ENCODE peak calls at places on chromosome 16, in five cellular contexts. V is GM12878, B is IMR-90, R is SK-N-SH, C is HepG2. N is an unnamed sample.

GRCh38 chr16:26334218-26335111 is 642.7 kb downstream of the HS3ST4 start:
- DNase-seq in V (no peak), B (no peak), R (no peak), C (peak), N (no peak)

GRCh38 chr16:30953511-30954124 is 3.9 kb upstream of the SETD1A start:
- DNase-seq in V (no peak), B (peak), R (peak), C (peak), N (peak)

GRCh38 chr16:26058326-26058725 is 366.6 kb downstream of the HS3ST4 start:
- DNase-seq in V (no peak), B (no peak), R (no peak), C (no peak), N (no peak)

GRCh38 chr16:5502467-5502869 is 404.9 kb upstream of the EEF2KMT start:
- DNase-seq in V (no peak), B (no peak), R (peak), C (peak), N (peak)

GRCh38 chr16:46839986-46840443 is 9.0 kb upstream of the C16orf87 start:
- DNase-seq in V (no peak), B (no peak), R (no peak), C (peak), N (no peak)

GRCh38 chr16:19130852-19131808 is 17.4 kb downstream of the ITPRIPL2 start:
- DNase-seq in V (no peak), B (peak), R (no peak), C (no peak), N (no peak)

GRCh38 chr16:10599626-10600025 is 19.2 kb upstream of the EMP2 start:
- DNase-seq in V (no peak), B (no peak), R (no peak), C (no peak), N (no peak)

GRCh38 chr16:58377932-58378331 is 14.3 kb upstream of the GINS3 start:
- DNase-seq in V (no peak), B (no peak), R (no peak), C (no peak), N (no peak)

GRCh38 chr16:66502020-66502913 is 47.7 kb downstream of the TK2 start:
- DNase-seq in V (no peak), B (peak), R (no peak), C (peak), N (no peak)

GRCh38 chr16:62954144-62955032 is 918.1 kb upstream of the CDH8 start:
- DNase-seq in V (no peak), B (no peak), R (no peak), C (no peak), N (no peak)

GRCh38 chr16:35598696-35599332 is 2139.4 kb downstream of the TP53TG3F start:
- DNase-seq in V (no peak), B (no peak), R (no peak), C (no peak), N (no peak)

GRCh38 chr16:12412890-12413289 is 390.8 kb downstream of the CPPED1 start:
- DNase-seq in V (no peak), B (no peak), R (no peak), C (no peak), N (no peak)

GRCh38 chr16:50323335-50324011 is 45.3 kb downstream of the BRD7 start:
- DNase-seq in V (no peak), B (peak), R (peak), C (peak), N (no peak)

GRCh38 chr16:83878838-83879237 is 20.1 kb upstream of the MLYCD start:
- DNase-seq in V (no peak), B (peak), R (peak), C (peak), N (peak)

GRCh38 chr16:67150833-67151396 is at the start of gene B3GNT9:
- DNase-seq in V (no peak), B (peak), R (peak), C (peak), N (peak)

GRCh38 chr16:62079236-62079635 is 43.0 kb upstream of the CDH8 start:
- DNase-seq in V (no peak), B (no peak), R (no peak), C (no peak), N (no peak)

GRCh38 chr16:87457724-87458423 is 35.0 kb downstream of the ZCCHC14 start:
- DNase-seq in V (peak), B (peak), R (peak), C (no peak), N (no peak)

GRCh38 chr16:85699628-85700027 is 10.9 kb upstream of the GINS2 start:
- DNase-seq in V (no peak), B (peak), R (peak), C (no peak), N (peak)

GRCh38 chr16:1791256-1791942 is 2.1 kb downstream of the IGFALS start:
- DNase-seq in V (no peak), B (no peak), R (no peak), C (no peak), N (no peak)

GRCh38 chr16:67910162-67910561 is 17.1 kb downstream of the PSKH1 start:
- DNase-seq in V (no peak), B (peak), R (peak), C (no peak), N (no peak)

GRCh38 chr16:87661561-87661960 is 59.3 kb downstream of the JPH3 start:
- DNase-seq in V (no peak), B (peak), R (no peak), C (peak), N (peak)

GRCh38 chr16:74738816-74739215 is 35.8 kb downstream of the FA2H start:
- DNase-seq in V (no peak), B (no peak), R (no peak), C (no peak), N (no peak)

GRCh38 chr16:80656731-80657150 is 115.9 kb downstream of the DYNLRB2 start:
- DNase-seq in V (peak), B (no peak), R (no peak), C (no peak), N (no peak)

GRCh38 chr16:89999831-90000574 is 19.3 kb downstream of the DBNDD1 start:
- DNase-seq in V (no peak), B (no peak), R (no peak), C (no peak), N (peak)

GRCh38 chr16:84595052-84595481 is 22.8 kb downstream of the COTL1 start:
- DNase-seq in V (no peak), B (no peak), R (no peak), C (no peak), N (no peak)

GRCh38 chr16:10947211-10947787 is 2.9 kb downstream of the CLEC16A start:
- DNase-seq in V (no peak), B (no peak), R (no peak), C (no peak), N (no peak)

GRCh38 chr16:14386115-14386514 is 243.9 kb downstream of the PARN start:
- DNase-seq in V (no peak), B (no peak), R (no peak), C (no peak), N (no peak)

GRCh38 chr16:89727406-89728120 is 6.2 kb downstream of the ZNF276 start:
- DNase-seq in V (no peak), B (no peak), R (no peak), C (no peak), N (no peak)

GRCh38 chr16:5442054-5442453 is 344.5 kb upstream of the EEF2KMT start:
- DNase-seq in V (no peak), B (no peak), R (no peak), C (no peak), N (no peak)

GRCh38 chr16:64478258-64478906 is 643.5 kb downstream of the CDH11 start:
- DNase-seq in V (no peak), B (peak), R (no peak), C (peak), N (no peak)

GRCh38 chr16:14434860-14435259 is 195.2 kb downstream of the PARN start:
- DNase-seq in V (no peak), B (no peak), R (no peak), C (no peak), N (no peak)

GRCh38 chr16:11379420-11379819 is 34.2 kb downstream of the RMI2 start:
- DNase-seq in V (peak), B (peak), R (no peak), C (no peak), N (no peak)

GRCh38 chr16:23691483-23692189 is 12.9 kb downstream of the PLK1 start:
- DNase-seq in V (no peak), B (no peak), R (no peak), C (no peak), N (no peak)

GRCh38 chr16:29182501-29182900 is 197.6 kb downstream of the LAT start:
- DNase-seq in V (no peak), B (no peak), R (no peak), C (no peak), N (no peak)

GRCh38 chr16:8956265-8957060 is 7.2 kb downstream of the USP7 start:
- DNase-seq in V (no peak), B (no peak), R (peak), C (no peak), N (no peak)

GRCh38 chr16:88634141-88634993 is 4.0 kb upstream of the IL17C start:
- DNase-seq in V (peak), B (peak), R (no peak), C (no peak), N (peak)

GRCh38 chr16:15749371-15749770 is 99.3 kb downstream of the NDE1 start:
- DNase-seq in V (no peak), B (peak), R (no peak), C (no peak), N (no peak)

GRCh38 chr16:12971216-12971615 is 69.8 kb downstream of the SHISA9 start:
- DNase-seq in V (no peak), B (no peak), R (peak), C (no peak), N (peak)

DNA sequence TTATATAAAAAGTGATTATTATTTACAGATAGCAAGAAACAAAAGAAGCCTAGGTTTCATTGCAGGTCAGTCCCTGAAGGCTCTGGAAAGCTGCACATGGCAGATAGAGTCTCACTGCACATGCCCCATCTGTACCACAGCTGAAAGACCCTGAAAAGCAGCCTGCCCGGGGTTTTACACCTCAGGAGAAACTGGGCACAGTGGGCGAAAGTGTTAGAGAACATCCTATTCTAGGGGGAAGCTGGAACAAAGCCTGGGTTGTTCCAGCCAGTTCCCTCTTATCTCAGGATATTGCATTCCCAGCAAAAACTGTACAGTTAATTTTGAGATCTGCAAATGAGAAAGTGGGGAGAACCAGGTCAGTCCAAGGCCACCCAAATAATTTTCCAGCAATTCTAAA is 419.7 kb downstream of the CNTNAP4 start:
- DNase-seq in V (no peak), B (no peak), R (no peak), C (no peak), N (no peak)
- TF ChIP-seq MXI1 in V (no peak), B (no peak), R (no peak), C (no peak), N (no peak)

GRCh38 chr16:3180445-3180878 is 7.5 kb upstream of the OR1F1 start:
- DNase-seq in V (no peak), B (no peak), R (no peak), C (no peak), N (peak)

GRCh38 chr16:3179651-3180050 is 8.4 kb upstream of the OR1F1 start:
- DNase-seq in V (no peak), B (no peak), R (no peak), C (no peak), N (no peak)

GRCh38 chr16:3183445-3184139 is 4.4 kb upstream of the OR1F1 start:
- DNase-seq in V (no peak), B (no peak), R (no peak), C (no peak), N (no peak)

GRCh38 chr16:3186946-3187690 is 886 bp upstream of the OR1F1 start:
- DNase-seq in V (no peak), B (no peak), R (no peak), C (no peak), N (no peak)

GRCh38 chr16:3182608-3183444 is 5.2 kb upstream of the OR1F1 start:
- DNase-seq in V (no peak), B (peak), R (peak), C (peak), N (peak)
- TF ChIP-seq MXI1 in V (no peak), B (peak), R (peak), C (peak), N (no peak)

GRCh38 chr16:27408012-27408601 is 6.1 kb downstream of the IL21R start:
- DNase-seq in V (peak), B (peak), R (no peak), C (peak), N (no peak)
- TF ChIP-seq MXI1 in V (no peak), B (no peak), R (no peak), C (no peak), N (no peak)

DNA sequence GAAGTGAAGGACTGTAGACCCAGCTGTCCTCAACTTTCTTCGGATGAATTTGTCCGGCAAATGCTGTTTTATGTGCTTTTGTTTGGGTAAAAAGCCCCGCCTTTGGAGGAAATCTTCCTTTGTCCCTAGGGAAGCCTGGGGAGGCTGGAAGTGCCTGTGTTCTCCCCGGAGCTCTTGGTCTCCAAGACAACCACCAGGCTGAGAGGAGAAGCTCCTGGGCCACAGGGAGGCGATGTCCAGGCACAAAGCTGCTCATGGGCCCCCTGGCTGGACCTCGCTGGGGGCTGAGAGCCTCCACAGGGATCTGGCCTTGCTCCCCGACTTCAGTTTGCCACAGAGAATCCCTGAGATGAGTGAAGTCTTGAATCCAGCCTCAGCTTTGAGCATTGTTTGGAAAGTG is 293.1 kb upstream of the N4BP1 start:
- DNase-seq in V (no peak), B (no peak), R (peak), C (no peak), N (no peak)
- TF ChIP-seq MXI1 in V (no peak), B (no peak), R (no peak), C (no peak), N (no peak)

GRCh38 chr16:53743149-53743566 is 39.2 kb downstream of the FTO start:
- DNase-seq in V (no peak), B (peak), R (no peak), C (peak), N (peak)
- TF ChIP-seq MXI1 in V (no peak), B (no peak), R (no peak), C (no peak), N (no peak)

GRCh38 chr16:52924162-52924561 is 128.5 kb downstream of the CHD9NB start:
- DNase-seq in V (no peak), B (no peak), R (no peak), C (no peak), N (no peak)

GRCh38 chr16:52929478-52929877 is 123.2 kb downstream of the CHD9NB start:
- DNase-seq in V (no peak), B (no peak), R (peak), C (no peak), N (no peak)

GRCh38 chr16:52925143-52925542 is 127.6 kb downstream of the CHD9NB start:
- DNase-seq in V (no peak), B (no peak), R (no peak), C (no peak), N (no peak)

DNA sequence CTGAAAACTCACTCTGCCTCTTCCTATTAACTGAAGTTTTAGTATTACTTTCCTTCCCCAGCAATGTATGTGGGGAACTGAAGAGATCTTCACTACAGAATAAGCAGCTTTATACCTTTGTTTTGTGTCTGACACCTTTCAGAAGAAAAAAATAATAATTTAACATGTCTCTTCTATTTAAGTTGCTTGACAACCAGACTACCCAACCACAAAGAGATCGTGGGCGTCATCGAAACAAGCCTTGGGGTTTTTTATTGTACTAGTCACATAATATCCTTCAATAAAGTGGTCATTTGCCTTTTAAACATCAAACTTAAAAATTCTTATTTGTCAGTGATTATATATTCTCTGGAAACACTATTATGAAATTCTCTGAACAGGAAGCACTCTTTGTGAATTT is 123.7 kb downstream of the CHD9NB start:
- DNase-seq in V (no peak), B (no peak), R (no peak), C (no peak), N (no peak)
- TF ChIP-seq MXI1 in V (no peak), B (no peak), R (no peak), C (no peak), N (no peak)

GRCh38 chr16:70349783-70350182 is 3.1 kb downstream of the DDX19A start:
- DNase-seq in V (no peak), B (no peak), R (no peak), C (no peak), N (no peak)

GRCh38 chr16:70345840-70346239 is 863 bp upstream of the DDX19A start:
- DNase-seq in V (no peak), B (no peak), R (no peak), C (no peak), N (no peak)

DNA sequence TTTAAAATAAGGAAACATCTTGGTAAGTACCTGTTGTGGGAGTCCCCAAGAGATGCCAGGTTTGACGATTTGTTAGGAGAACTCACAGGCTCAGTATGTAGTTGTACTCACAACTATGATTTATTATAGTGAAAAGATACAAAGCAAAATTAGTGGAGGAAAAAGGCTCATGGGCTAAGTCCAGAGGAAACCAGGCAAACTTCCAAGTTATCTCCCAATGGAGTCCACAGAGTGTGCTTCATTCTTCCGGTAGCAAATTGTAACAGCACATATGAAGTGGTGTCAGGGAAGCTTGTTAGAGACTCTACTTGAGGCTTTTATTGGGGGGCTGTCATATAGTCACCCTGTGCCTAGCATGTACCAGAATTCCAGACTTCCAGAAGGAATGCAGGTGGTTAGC is 2.3 kb downstream of the DDX19A start:
- DNase-seq in V (no peak), B (no peak), R (no peak), C (no peak), N (no peak)
- TF ChIP-seq MXI1 in V (no peak), B (no peak), R (no peak), C (no peak), N (no peak)